ENCODE peak calls at places on chromosomes 12 and 14, in nine cellular contexts. Q is naive thymus-derived CD4-positive, alpha-beta T cell; W is HepG2; N is tibial artery; E is small intestine; X is foreskin keratinocyte; P is PC-3; J is uterus; A is dorsolateral prefrontal cortex. Z is an unnamed sample.

GRCh38 chr12:51898937-51899336 is 8.4 kb upstream of the ACVRL1 start:
- DNase-seq in J (no peak), A (no peak), N (peak), Q (no peak), W (no peak), X (no peak), P (peak), E (no peak), Z (no peak)

GRCh38 chr14:21398901-21399300 is 15.1 kb upstream of the SUPT16H start:
- DNase-seq in P (no peak), J (no peak), W (no peak), X (no peak), A (no peak), N (no peak), E (no peak), Q (no peak), Z (no peak)

GRCh38 chr12:89686311-89686710 is 22.3 kb downstream of the ATP2B1 start:
- DNase-seq in X (no peak), Q (no peak), N (no peak), P (no peak), J (no peak), W (no peak), E (peak), A (no peak), Z (no peak)

GRCh38 chr12:84136862-84137367 is 775.7 kb downstream of the SLC6A15 start:
- DNase-seq in P (peak), Q (no peak), A (no peak), X (peak), E (no peak), J (no peak), W (no peak), N (no peak), Z (no peak)

GRCh38 chr12:53055471-53056266 is 5.8 kb downstream of the TNS2 start:
- DNase-seq in Q (no peak), J (no peak), N (peak), E (no peak), X (no peak), P (no peak), A (peak), W (no peak), Z (no peak)

GRCh38 chr14:106665814-106666213 is 1139.4 kb downstream of the TMEM121 start:
- DNase-seq in E (no peak), X (no peak), P (no peak), Q (no peak), N (no peak), W (no peak), A (no peak), J (no peak), Z (no peak)

GRCh38 chr12:67475725-67476124 is 172.8 kb upstream of the DYRK2 start:
- DNase-seq in N (no peak), J (no peak), X (peak), Q (no peak), W (no peak), P (no peak), E (no peak), A (no peak), Z (no peak)

GRCh38 chr12:51884676-51885229 is 3.1 kb upstream of the ANKRD33 start:
- DNase-seq in W (peak), X (peak), P (peak), N (no peak), Q (no peak), A (no peak), E (peak), J (no peak), Z (no peak)

GRCh38 chr12:100860611-100861010 is 66.0 kb downstream of the ANO4 start:
- DNase-seq in Q (no peak), N (no peak), A (no peak), W (no peak), X (no peak), P (peak), J (no peak), E (no peak), Z (no peak)

GRCh38 chr12:124306686-124307555 is 12.0 kb downstream of the RFLNA start:
- DNase-seq in X (no peak), P (no peak), E (no peak), J (no peak), Q (no peak), A (no peak), W (no peak), N (no peak), Z (no peak)

GRCh38 chr14:73771848-73772705 is 57.9 kb upstream of the PNMA1 start:
- DNase-seq in A (peak), N (no peak), J (peak), Q (peak), W (peak), E (peak), X (peak), P (peak), Z (no peak)

GRCh38 chr12:2795291-2796186 is 769 bp downstream of the FKBP4 start:
- DNase-seq in P (peak), Q (peak), N (peak), J (peak), E (peak), A (peak), W (peak), X (peak), Z (peak)

GRCh38 chr12:64560395-64561301 is 49.6 kb upstream of the RASSF3 start:
- DNase-seq in N (no peak), P (peak), J (peak), A (no peak), W (no peak), X (peak), E (no peak), Q (no peak), Z (no peak)

GRCh38 chr14:68379510-68380303 is 413.2 kb downstream of the ZFP36L1 start:
- DNase-seq in X (no peak), J (no peak), W (no peak), E (no peak), Q (peak), P (peak), N (no peak), A (no peak), Z (no peak)

GRCh38 chr12:55957106-55957859 is 8.6 kb downstream of the PMEL start:
- DNase-seq in X (peak), N (no peak), Q (no peak), E (peak), A (no peak), J (no peak), W (no peak), P (peak), Z (no peak)

GRCh38 chr14:96267336-96267735 is 11.3 kb downstream of the BDKRB1 start:
- DNase-seq in J (peak), E (no peak), N (no peak), P (no peak), A (no peak), Q (no peak), W (no peak), X (peak), Z (no peak)

GRCh38 chr14:104249706-104250105 is 111.3 kb downstream of the KIF26A start:
- DNase-seq in J (no peak), A (no peak), N (no peak), Q (no peak), X (no peak), E (no peak), W (no peak), P (no peak), Z (no peak)

GRCh38 chr14:69260979-69261605 is 1.1 kb downstream of the GALNT16 start:
- DNase-seq in X (no peak), A (no peak), P (peak), J (peak), N (no peak), E (peak), W (no peak), Q (peak), Z (no peak)

GRCh38 chr12:29149691-29150382 is 759 bp downstream of the FAR2 start:
- DNase-seq in W (no peak), J (no peak), A (no peak), N (no peak), E (peak), X (no peak), P (no peak), Q (peak), Z (no peak)

GRCh38 chr14:27427796-27428195 is 830.0 kb upstream of the NOVA1 start:
- DNase-seq in P (peak), X (peak), Q (no peak), N (no peak), W (no peak), J (no peak), A (no peak), E (no peak), Z (no peak)

GRCh38 chr12:1885605-1886245 is 32.7 kb downstream of the CACNA2D4 start:
- DNase-seq in Q (no peak), W (peak), J (no peak), A (no peak), P (no peak), E (peak), X (no peak), N (no peak), Z (no peak)

GRCh38 chr14:65330416-65330815 is 82.1 kb upstream of the FUT8 start:
- DNase-seq in A (no peak), X (peak), Q (no peak), J (no peak), E (no peak), N (no peak), W (no peak), P (no peak), Z (no peak)

GRCh38 chr14:103393078-103393477 is 7.9 kb downstream of the MARK3 start:
- DNase-seq in P (no peak), X (no peak), E (peak), W (no peak), A (no peak), Q (no peak), N (no peak), J (no peak), Z (no peak)

GRCh38 chr12:27555316-27555715 is 31.3 kb downstream of the PPFIBP1 start:
- DNase-seq in X (no peak), E (no peak), P (no peak), J (no peak), A (no peak), W (no peak), N (no peak), Q (no peak), Z (no peak)

GRCh38 chr14:95040723-95041476 is 116.4 kb downstream of the DICER1 start:
- DNase-seq in N (no peak), J (peak), A (no peak), X (no peak), P (no peak), Q (no peak), E (no peak), W (no peak), Z (no peak)

GRCh38 chr14:100654814-100655795 is 67.9 kb upstream of the BEGAIN start:
- DNase-seq in E (peak), A (no peak), P (peak), N (no peak), J (no peak), W (no peak), Q (peak), X (no peak), Z (no peak)

GRCh38 chr12:6627598-6627997 is 8.2 kb downstream of the LPAR5 start:
- DNase-seq in N (no peak), X (no peak), P (no peak), J (no peak), E (no peak), W (no peak), A (no peak), Q (peak), Z (no peak)

GRCh38 chr14:105883066-105884005 is 357.0 kb downstream of the TMEM121 start:
- DNase-seq in W (no peak), E (no peak), Q (no peak), X (no peak), P (no peak), J (peak), A (no peak), N (peak), Z (no peak)

DNA sequence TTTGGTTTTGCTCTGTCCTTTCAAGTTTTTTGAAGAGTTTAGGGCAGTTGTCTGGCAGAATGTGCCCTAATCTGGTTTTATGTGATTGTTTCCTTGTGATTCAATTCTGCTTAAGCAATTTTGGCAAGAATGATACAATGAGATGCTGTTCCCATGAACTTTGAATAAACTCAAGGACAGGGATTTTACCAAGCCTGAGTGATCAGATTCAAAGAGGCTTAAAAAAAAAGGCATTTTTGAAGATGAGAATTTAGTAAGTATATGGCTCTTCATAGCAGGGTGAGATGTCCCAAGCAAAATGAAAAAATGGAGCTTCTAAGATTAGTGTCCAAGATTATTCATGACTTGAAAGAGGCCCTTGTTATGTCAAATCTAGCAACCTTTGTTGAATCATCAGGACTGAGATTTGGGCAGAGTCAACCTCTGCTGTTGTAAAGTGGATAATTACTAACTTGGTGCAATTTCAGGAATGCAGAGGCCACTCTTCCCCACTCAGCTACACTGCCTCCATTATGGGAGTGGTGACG is 180.6 kb upstream of the NUDT4 start:
- DNase-seq in Q (no peak), W (no peak), J (no peak), E (no peak), X (no peak), A (no peak), P (peak), N (no peak), Z (no peak)
- H3K27ac ChIP-seq in Q (no peak), W (no peak), J (no peak), E (no peak), X (no peak), A (no peak), P (no peak), N (no peak), Z (no peak)

GRCh38 chr12:96878704-96879103 is 28.4 kb upstream of the NEDD1 start:
- DNase-seq in J (no peak), A (no peak), W (no peak), E (no peak), X (no peak), N (no peak), Q (no peak), P (peak), Z (no peak)
- H3K27ac ChIP-seq in J (no peak), A (no peak), W (no peak), E (no peak), X (no peak), N (no peak), Q (no peak), P (no peak), Z (no peak)

GRCh38 chr12:105036937-105037649 is 47.2 kb downstream of the ALDH1L2 start:
- DNase-seq in Q (peak), X (peak), N (no peak), P (peak), J (no peak), E (no peak), A (no peak), W (no peak), Z (no peak)

GRCh38 chr12:105032703-105033357 is 46.7 kb downstream of the NOPCHAP1 start:
- DNase-seq in J (no peak), A (no peak), W (no peak), P (no peak), Q (no peak), E (no peak), N (no peak), X (no peak), Z (no peak)

GRCh38 chr12:105025890-105026289 is 39.8 kb downstream of the NOPCHAP1 start:
- DNase-seq in N (peak), A (no peak), X (no peak), J (peak), P (peak), Q (no peak), W (no peak), E (no peak), Z (no peak)

GRCh38 chr12:105033851-105034250 is 47.7 kb downstream of the NOPCHAP1 start:
- DNase-seq in W (no peak), X (no peak), A (no peak), P (no peak), J (no peak), Q (no peak), N (no peak), E (no peak), Z (no peak)

DNA sequence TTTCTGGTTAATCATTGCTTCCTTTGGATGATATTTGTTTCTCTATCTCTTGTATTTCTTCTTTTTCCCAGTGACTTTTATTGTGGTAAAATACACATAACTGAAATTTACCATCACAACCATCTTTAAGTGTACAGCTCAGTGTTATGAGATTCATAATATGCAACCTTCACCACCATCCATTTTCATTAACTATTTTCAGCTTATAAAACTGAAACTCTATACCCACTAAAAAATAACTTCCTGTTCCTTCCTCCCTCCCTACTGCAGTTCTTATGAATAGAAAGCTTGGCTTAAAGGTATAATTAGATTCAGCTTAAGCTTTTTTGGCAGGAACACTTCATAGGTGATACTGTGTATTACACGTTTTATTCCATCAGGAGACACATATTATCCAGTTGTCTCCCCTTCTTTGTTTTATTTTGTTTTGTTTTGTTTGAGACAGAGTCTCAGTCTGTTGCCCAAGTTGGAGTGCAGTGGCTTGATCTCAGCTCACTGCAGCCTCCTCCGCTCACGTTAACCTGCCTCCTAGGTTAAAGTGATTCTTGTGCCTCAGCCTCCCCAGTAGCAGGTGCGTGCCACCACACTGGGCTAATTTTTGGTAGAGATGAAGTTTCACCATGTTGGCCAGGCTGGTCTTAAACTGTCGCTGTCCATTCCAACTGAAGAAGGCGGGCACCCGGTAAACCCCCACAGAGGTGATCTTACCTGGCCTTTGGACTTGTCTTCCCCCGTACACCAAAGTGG is 45.1 kb downstream of the NOPCHAP1 start:
- DNase-seq in P (no peak), X (no peak), N (no peak), Q (no peak), E (no peak), J (no peak), W (no peak), A (no peak), Z (no peak)
- H3K27ac ChIP-seq in P (no peak), X (no peak), N (no peak), Q (no peak), E (peak), J (no peak), W (no peak), A (no peak), Z (no peak)

GRCh38 chr12:93827179-93827578 is 150.0 kb downstream of the CRADD start:
- DNase-seq in N (no peak), W (no peak), A (no peak), E (no peak), J (no peak), Q (no peak), X (no peak), P (no peak), Z (no peak)
- H3K27ac ChIP-seq in N (no peak), W (no peak), A (no peak), E (no peak), J (peak), Q (no peak), X (no peak), P (no peak), Z (no peak)